ENCODE peak calls at places on chromosomes 7 and 10, in seven cellular contexts. L, C, R, Y, D, A and N are unnamed samples. For H3K79me2, the result is how much of the 10 kb centered on the place peaks cover.

GRCh38 chr10:43931308-43931930 is 282.7 kb upstream of the ZNF32 start:
- DNase-seq in D (no peak), R (peak), C (no peak), A (no peak), L (no peak), Y (no peak), N (no peak)

GRCh38 chr7:128867241-128867640 is 4.6 kb downstream of the ATP6V1F start:
- DNase-seq in A (no peak), L (no peak), Y (no peak), D (no peak), R (no peak), C (no peak), N (no peak)

GRCh38 chr10:112678581-112678980 is 231.6 kb downstream of the VTI1A start:
- DNase-seq in C (peak), A (no peak), Y (no peak), L (no peak), R (no peak), D (no peak), N (no peak)

GRCh38 chr10:74150151-74151056 is at the start of gene AP3M1:
- DNase-seq in C (no peak), R (peak), L (peak), A (peak), D (peak), Y (peak), N (no peak)

GRCh38 chr10:33227489-33227888 is 107.0 kb downstream of the NRP1 start:
- DNase-seq in R (no peak), Y (no peak), A (no peak), D (no peak), C (no peak), L (no peak), N (no peak)

GRCh38 chr10:51892965-51893658 is 193.7 kb upstream of the CSTF2T start:
- DNase-seq in D (no peak), Y (no peak), A (peak), R (peak), C (peak), L (peak), N (peak)

GRCh38 chr10:132520147-132520811 is 17.3 kb upstream of the INPP5A start:
- DNase-seq in L (no peak), C (no peak), A (no peak), Y (peak), R (peak), D (no peak), N (no peak)

GRCh38 chr7:18019562-18019961 is 8.1 kb downstream of the PRPS1L1 start:
- DNase-seq in C (peak), A (no peak), R (no peak), D (no peak), Y (peak), L (no peak), N (peak)

GRCh38 chr7:22238354-22239311 is 118.3 kb downstream of the RAPGEF5 start:
- DNase-seq in D (no peak), R (no peak), L (no peak), A (no peak), C (no peak), Y (no peak), N (no peak)

GRCh38 chr10:69086131-69086530 is 1.8 kb upstream of the SRGN start:
- DNase-seq in R (no peak), Y (no peak), C (peak), L (peak), D (no peak), A (no peak), N (no peak)

GRCh38 chr10:43863270-43863669 is 214.6 kb upstream of the ZNF32 start:
- DNase-seq in D (no peak), R (no peak), C (no peak), A (no peak), Y (no peak), L (no peak), N (no peak)

GRCh38 chr10:31623466-31623865 is 304.4 kb downstream of the ZEB1 start:
- DNase-seq in A (no peak), L (no peak), Y (no peak), C (no peak), D (no peak), R (no peak), N (no peak)

GRCh38 chr10:110616493-110617033 is 27.6 kb upstream of the RBM20 start:
- DNase-seq in A (no peak), Y (no peak), D (no peak), L (no peak), R (no peak), C (no peak), N (no peak)

GRCh38 chr7:33130184-33130583 is 820 bp downstream of the BBS9 start:
- DNase-seq in R (no peak), D (no peak), C (peak), L (peak), Y (no peak), A (no peak), N (no peak)

GRCh38 chr7:24757799-24758275 is 573 bp upstream of the GSDME start:
- DNase-seq in C (peak), R (no peak), D (no peak), Y (peak), L (peak), A (no peak), N (no peak)

GRCh38 chr10:121654021-121654545 is 55.8 kb upstream of the FGFR2 start:
- DNase-seq in R (no peak), C (no peak), A (no peak), D (no peak), Y (no peak), L (no peak), N (no peak)

GRCh38 chr7:156139633-156140032 is 327.4 kb upstream of the SHH start:
- DNase-seq in Y (no peak), A (no peak), C (no peak), R (no peak), D (no peak), L (no peak), N (no peak)

GRCh38 chr10:62818426-62819011 is 2.4 kb upstream of the EGR2 start:
- DNase-seq in L (peak), Y (peak), C (peak), D (no peak), A (no peak), R (peak), N (no peak)

GRCh38 chr7:29480456-29480855 is 83.2 kb upstream of the PRR15 start:
- DNase-seq in Y (peak), D (no peak), R (no peak), C (no peak), L (no peak), A (no peak), N (no peak)

GRCh38 chr10:3935141-3935540 is 150.1 kb upstream of the KLF6 start:
- DNase-seq in D (no peak), C (no peak), R (no peak), Y (peak), A (no peak), L (no peak), N (no peak)

GRCh38 chr7:69049341-69049740 is 548.9 kb upstream of the AUTS2 start:
- DNase-seq in R (no peak), L (no peak), D (no peak), C (no peak), Y (no peak), A (no peak), N (no peak)

GRCh38 chr7:20280475-20281351 is 50.0 kb upstream of the ITGB8 start:
- DNase-seq in D (no peak), Y (no peak), L (no peak), R (no peak), C (no peak), A (no peak), N (no peak)

GRCh38 chr10:6018422-6018821 is 41.1 kb upstream of the IL15RA start:
- DNase-seq in A (no peak), L (no peak), Y (no peak), C (no peak), R (no peak), D (no peak), N (no peak)

GRCh38 chr10:123870260-123870659 is 21.3 kb downstream of the CPXM2 start:
- DNase-seq in D (no peak), R (peak), Y (no peak), L (no peak), A (no peak), C (peak), N (no peak)

GRCh38 chr10:86264481-86265231 is 101.9 kb downstream of the GRID1 start:
- DNase-seq in A (no peak), R (peak), L (no peak), Y (no peak), C (no peak), D (no peak), N (no peak)

GRCh38 chr7:106770191-106770590 is 94.9 kb upstream of the PIK3CG start:
- DNase-seq in D (peak), C (peak), Y (no peak), R (no peak), L (no peak), A (no peak), N (peak)

GRCh38 chr7:46859963-46860475 is 721.9 kb downstream of the TNS3 start:
- DNase-seq in A (no peak), R (no peak), Y (no peak), C (no peak), L (no peak), D (no peak), N (no peak)

GRCh38 chr7:32489788-32490126 is 423 bp downstream of the LSM5 start:
- DNase-seq in C (no peak), R (no peak), L (no peak), D (no peak), A (no peak), Y (no peak), N (no peak)

GRCh38 chr7:2063562-2064360 is 169.0 kb downstream of the MAD1L1 start:
- DNase-seq in A (no peak), Y (peak), D (peak), L (no peak), R (no peak), C (no peak), N (no peak)

GRCh38 chr7:141158562-141158961 is 84.7 kb downstream of the TMEM178B start:
- DNase-seq in C (peak), D (peak), A (no peak), L (no peak), R (peak), Y (peak), N (peak)

GRCh38 chr7:24722386-24723177 is 34.7 kb downstream of the GSDME start:
- DNase-seq in Y (peak), L (peak), A (peak), R (peak), D (peak), C (peak), N (no peak)

GRCh38 chr10:6514180-6514579 is 65.9 kb downstream of the PRKCQ start:
- DNase-seq in Y (no peak), L (no peak), C (no peak), D (no peak), A (no peak), R (no peak), N (no peak)

GRCh38 chr7:32216759-32217158 is 146.6 kb upstream of the PDE1C start:
- DNase-seq in A (no peak), R (no peak), D (no peak), L (no peak), C (no peak), Y (no peak), N (no peak)

GRCh38 chr7:23938937-23939552 is 229.0 kb downstream of the STK31 start:
- DNase-seq in R (peak), D (peak), Y (peak), A (peak), L (peak), C (peak), N (peak)

GRCh38 chr10:50538473-50539398 is 85.0 kb downstream of the SGMS1 start:
- DNase-seq in Y (no peak), C (no peak), D (no peak), R (no peak), A (no peak), L (peak), N (peak)

GRCh38 chr10:16804123-16804522 is 13.1 kb downstream of the RSU1 start:
- DNase-seq in C (no peak), R (no peak), Y (no peak), L (no peak), A (no peak), D (no peak), N (no peak)
- H3K79me2 ChIP-seq in C (under half), R (under half), Y (under half), L (under half), A (under half), D (under half), N (under half)

DNA sequence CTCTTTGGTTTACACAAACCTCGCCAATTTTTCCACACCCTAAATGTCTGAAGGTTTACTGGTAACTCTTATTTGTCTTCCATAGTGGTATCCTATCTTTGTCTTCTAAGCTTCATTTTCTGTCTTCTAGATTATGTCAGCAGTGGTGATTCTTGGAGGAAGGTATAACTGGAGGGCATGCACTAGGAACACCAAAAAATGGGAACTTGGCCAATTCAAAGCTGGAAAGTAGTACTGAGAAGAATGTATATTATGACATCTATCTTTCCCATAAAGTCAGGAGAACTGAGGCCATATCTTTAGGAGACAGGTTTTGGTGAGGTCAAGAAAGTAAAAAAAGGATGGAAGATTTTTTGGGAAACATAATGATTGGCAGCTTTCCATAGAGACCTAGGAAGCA is 113.3 kb downstream of the CPEB3 start:
- DNase-seq in C (no peak), D (no peak), A (no peak), Y (no peak), R (no peak), L (no peak), N (no peak)
- H3K79me2 ChIP-seq in C (under half), D (under half), A (under half), Y (under half), R (under half), L (under half), N (under half)

DNA sequence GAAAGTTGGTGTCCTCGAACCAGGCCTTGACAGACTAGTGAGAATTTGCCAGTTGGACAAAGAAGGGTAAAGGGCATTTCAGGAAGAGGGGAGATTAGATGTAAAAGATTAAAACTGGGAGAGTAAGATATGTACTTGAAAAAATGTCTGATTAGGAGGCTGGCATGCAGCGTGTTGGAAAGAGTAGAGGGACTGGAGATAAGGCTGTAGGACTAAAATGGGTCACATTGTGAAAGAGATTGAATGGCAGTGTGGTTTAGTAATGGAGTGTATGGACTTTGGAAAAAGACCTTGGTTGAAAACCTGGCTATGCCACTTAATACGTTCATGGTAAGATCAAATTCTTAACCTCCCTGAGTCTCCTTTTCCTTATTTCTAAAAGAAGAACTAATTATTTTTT is 14.1 kb downstream of the CREM start:
- DNase-seq in A (no peak), D (no peak), C (no peak), L (no peak), Y (no peak), R (no peak), N (no peak)
- H3K79me2 ChIP-seq in A (under half), D (under half), C (under half), L (under half), Y (half or more), R (under half), N (under half)

GRCh38 chr7:80146561-80146960 is 11.9 kb downstream of the GNAI1 start:
- DNase-seq in Y (no peak), L (no peak), C (no peak), R (no peak), D (no peak), A (no peak), N (no peak)

GRCh38 chr7:80150621-80151273 is 16.1 kb downstream of the GNAI1 start:
- DNase-seq in L (no peak), D (no peak), R (no peak), A (no peak), C (peak), Y (no peak), N (no peak)

GRCh38 chr7:80145780-80146422 is 11.3 kb downstream of the GNAI1 start:
- DNase-seq in D (peak), R (no peak), A (no peak), Y (peak), C (peak), L (no peak), N (no peak)

GRCh38 chr7:80151274-80151665 is 16.6 kb downstream of the GNAI1 start:
- DNase-seq in C (no peak), L (no peak), R (no peak), A (no peak), D (no peak), Y (no peak), N (no peak)

DNA sequence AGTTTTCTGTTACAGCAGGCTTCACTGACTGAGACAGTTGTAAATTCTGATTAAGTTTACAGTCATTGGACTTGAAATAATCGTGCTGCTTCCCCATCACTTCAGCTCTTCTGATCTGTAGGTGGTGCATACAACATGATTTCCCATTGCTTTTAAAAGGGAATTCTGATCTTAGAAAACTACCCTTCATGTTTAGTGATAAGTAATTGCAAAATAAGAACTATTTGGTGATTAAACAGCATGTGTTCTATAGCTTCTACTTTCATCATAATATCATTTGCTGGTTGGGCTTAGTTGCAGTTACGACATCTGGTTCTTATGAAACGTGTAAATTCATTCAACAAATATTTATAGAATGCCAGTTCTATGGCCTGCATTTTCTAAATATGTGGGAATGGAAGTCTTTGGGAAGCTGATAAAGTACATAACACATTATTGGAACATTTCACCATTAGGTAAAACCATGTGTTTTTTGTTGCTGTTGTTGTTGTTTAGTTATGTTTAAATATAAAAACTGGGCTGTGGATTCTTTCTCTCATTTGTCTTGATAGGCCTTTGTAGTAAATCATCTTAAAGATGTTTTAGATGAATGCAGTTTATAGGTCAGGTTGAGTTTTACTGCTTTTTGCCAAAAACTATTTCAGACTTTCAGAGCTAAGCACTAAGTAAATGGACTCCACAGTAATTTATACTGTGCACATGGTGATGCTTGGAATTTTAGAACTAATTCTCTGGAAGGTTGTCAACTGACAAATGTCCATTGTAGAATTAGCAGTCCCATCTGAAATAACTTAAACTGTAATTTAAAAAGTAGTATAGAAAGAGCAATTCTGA is 13.1 kb downstream of the GNAI1 start:
- DNase-seq in C (no peak), L (no peak), R (no peak), Y (no peak), D (no peak), A (no peak), N (no peak)
- H3K79me2 ChIP-seq in C (under half), L (half or more), R (under half), Y (half or more), D (half or more), A (under half), N (half or more)

DNA sequence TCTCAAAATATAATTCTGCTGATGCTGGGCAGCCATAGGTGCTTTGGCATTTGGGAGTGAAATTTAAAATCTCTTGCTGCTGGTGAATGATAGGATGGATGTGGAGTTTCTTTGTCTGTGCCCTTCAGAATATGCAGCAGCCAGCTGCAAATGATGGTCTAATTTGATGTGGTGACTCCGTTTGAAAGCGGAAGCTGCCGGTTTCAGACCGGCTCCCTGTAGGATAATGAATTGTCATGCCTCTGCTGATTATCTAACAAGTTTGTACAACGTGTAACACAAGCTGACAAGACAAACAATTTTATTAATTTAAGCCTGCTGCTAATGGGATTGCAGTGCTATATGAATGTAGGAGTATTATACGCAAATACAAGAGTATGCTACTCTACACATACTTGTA is 103.5 kb downstream of the SND1 start:
- DNase-seq in L (no peak), Y (no peak), R (no peak), A (no peak), C (peak), D (no peak), N (no peak)
- H3K79me2 ChIP-seq in L (half or more), Y (half or more), R (under half), A (under half), C (under half), D (half or more), N (half or more)

DNA sequence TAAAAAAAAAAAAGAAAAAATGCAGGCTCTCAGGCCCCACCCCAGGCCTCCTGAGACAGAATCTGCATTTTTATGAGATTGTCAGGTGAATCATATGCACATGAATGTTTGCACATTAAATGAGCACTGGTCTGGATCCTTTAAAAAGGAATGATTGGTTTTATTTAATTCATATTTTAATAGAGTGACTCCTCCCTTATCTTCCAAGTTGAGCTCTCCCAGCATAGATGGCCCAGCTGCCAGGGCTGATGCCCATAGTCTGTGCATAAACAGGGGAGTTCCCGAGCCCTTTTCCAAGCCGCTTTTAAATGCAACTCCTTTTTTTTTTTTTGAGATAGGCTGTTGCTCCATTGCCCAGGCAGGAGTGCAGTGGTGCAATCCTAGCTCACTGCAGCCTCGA is 28.6 kb downstream of the CUX1 start:
- DNase-seq in C (no peak), A (no peak), Y (no peak), L (no peak), D (no peak), R (no peak), N (no peak)
- H3K79me2 ChIP-seq in C (half or more), A (half or more), Y (half or more), L (half or more), D (under half), R (half or more), N (half or more)